ENCODE peak calls at places on chromosomes 3 and 15, in seven cellular contexts. One of them, this sample, is unnamed.

GRCh38 chr3:64220161-64220560 is 5.1 kb downstream of the PRICKLE2 start:
- DNase-seq in GM23248: peak
- DNase-seq in brain microvascular endothelial cell: no peak
- DNase-seq in H1: no peak
- DNase-seq in substantia nigra: no peak
- DNase-seq in A673: no peak
- DNase-seq in RWPE2: no peak
- DNase-seq in this sample: no peak

GRCh38 chr3:5022966-5023776 is 43.9 kb downstream of the BHLHE40 start:
- DNase-seq in GM23248: peak
- DNase-seq in brain microvascular endothelial cell: peak
- DNase-seq in H1: peak
- DNase-seq in substantia nigra: no peak
- DNase-seq in A673: peak
- DNase-seq in RWPE2: peak
- DNase-seq in this sample: no peak

GRCh38 chr15:60804986-60805949 is 326.3 kb upstream of the ICE2 start:
- DNase-seq in GM23248: peak
- DNase-seq in brain microvascular endothelial cell: peak
- DNase-seq in H1: peak
- DNase-seq in substantia nigra: no peak
- DNase-seq in A673: peak
- DNase-seq in RWPE2: no peak
- DNase-seq in this sample: no peak

GRCh38 chr3:25884981-25885380 is 95.1 kb downstream of the OXSM start:
- DNase-seq in GM23248: no peak
- DNase-seq in brain microvascular endothelial cell: no peak
- DNase-seq in H1: no peak
- DNase-seq in substantia nigra: no peak
- DNase-seq in A673: no peak
- DNase-seq in RWPE2: no peak
- DNase-seq in this sample: no peak

GRCh38 chr3:55576621-55577020 is 89.5 kb upstream of the WNT5A start:
- DNase-seq in GM23248: no peak
- DNase-seq in brain microvascular endothelial cell: no peak
- DNase-seq in H1: no peak
- DNase-seq in substantia nigra: no peak
- DNase-seq in A673: no peak
- DNase-seq in RWPE2: no peak
- DNase-seq in this sample: no peak

GRCh38 chr3:172647823-172648222 is 63.0 kb downstream of the NCEH1 start:
- DNase-seq in GM23248: no peak
- DNase-seq in brain microvascular endothelial cell: no peak
- DNase-seq in H1: no peak
- DNase-seq in substantia nigra: no peak
- DNase-seq in A673: no peak
- DNase-seq in RWPE2: no peak
- DNase-seq in this sample: no peak

GRCh38 chr15:53721334-53722087 is 38.0 kb downstream of the WDR72 start:
- DNase-seq in GM23248: no peak
- DNase-seq in brain microvascular endothelial cell: no peak
- DNase-seq in H1: no peak
- DNase-seq in substantia nigra: no peak
- DNase-seq in A673: no peak
- DNase-seq in RWPE2: no peak
- DNase-seq in this sample: no peak

GRCh38 chr3:190694335-190695001 is 168.0 kb downstream of the GMNC start:
- DNase-seq in GM23248: no peak
- DNase-seq in brain microvascular endothelial cell: no peak
- DNase-seq in H1: no peak
- DNase-seq in substantia nigra: no peak
- DNase-seq in A673: peak
- DNase-seq in RWPE2: no peak
- DNase-seq in this sample: no peak

GRCh38 chr15:58873267-58873666 is 60.2 kb downstream of the SLTM start:
- DNase-seq in GM23248: peak
- DNase-seq in brain microvascular endothelial cell: peak
- DNase-seq in H1: no peak
- DNase-seq in substantia nigra: no peak
- DNase-seq in A673: peak
- DNase-seq in RWPE2: no peak
- DNase-seq in this sample: no peak

GRCh38 chr3:31823184-31823583 is 157.9 kb downstream of the OSBPL10 start:
- DNase-seq in GM23248: no peak
- DNase-seq in brain microvascular endothelial cell: no peak
- DNase-seq in H1: no peak
- DNase-seq in substantia nigra: no peak
- DNase-seq in A673: no peak
- DNase-seq in RWPE2: no peak
- DNase-seq in this sample: no peak

GRCh38 chr15:55289011-55289572 is 521 bp downstream of the RAB27A start:
- DNase-seq in GM23248: peak
- DNase-seq in brain microvascular endothelial cell: no peak
- DNase-seq in H1: no peak
- DNase-seq in substantia nigra: no peak
- DNase-seq in A673: no peak
- DNase-seq in RWPE2: no peak
- DNase-seq in this sample: no peak

GRCh38 chr15:81338422-81339007 is 14.6 kb upstream of the STARD5 start:
- DNase-seq in GM23248: peak
- DNase-seq in brain microvascular endothelial cell: peak
- DNase-seq in H1: no peak
- DNase-seq in substantia nigra: no peak
- DNase-seq in A673: peak
- DNase-seq in RWPE2: no peak
- DNase-seq in this sample: no peak

GRCh38 chr3:186385856-186386602 is 24.0 kb upstream of the DGKG start:
- DNase-seq in GM23248: peak
- DNase-seq in brain microvascular endothelial cell: no peak
- DNase-seq in H1: no peak
- DNase-seq in substantia nigra: no peak
- DNase-seq in A673: no peak
- DNase-seq in RWPE2: no peak
- DNase-seq in this sample: no peak

GRCh38 chr3:11584570-11584969 is 59.1 kb downstream of the VGLL4 start:
- DNase-seq in GM23248: no peak
- DNase-seq in brain microvascular endothelial cell: no peak
- DNase-seq in H1: no peak
- DNase-seq in substantia nigra: no peak
- DNase-seq in A673: no peak
- DNase-seq in RWPE2: no peak
- DNase-seq in this sample: no peak

GRCh38 chr15:98647026-98647773 is 1.1 kb upstream of the IGF1R start:
- DNase-seq in GM23248: peak
- DNase-seq in brain microvascular endothelial cell: peak
- DNase-seq in H1: peak
- DNase-seq in substantia nigra: peak
- DNase-seq in A673: peak
- DNase-seq in RWPE2: peak
- DNase-seq in this sample: peak

GRCh38 chr3:178479860-178480259 is 56.4 kb upstream of the KCNMB2 start:
- DNase-seq in GM23248: no peak
- DNase-seq in brain microvascular endothelial cell: no peak
- DNase-seq in H1: no peak
- DNase-seq in substantia nigra: no peak
- DNase-seq in A673: no peak
- DNase-seq in RWPE2: no peak
- DNase-seq in this sample: no peak

GRCh38 chr3:5188419-5189405 is 1.2 kb downstream of the EDEM1 start:
- DNase-seq in GM23248: peak
- DNase-seq in brain microvascular endothelial cell: no peak
- DNase-seq in H1: no peak
- DNase-seq in substantia nigra: no peak
- DNase-seq in A673: peak
- DNase-seq in RWPE2: no peak
- DNase-seq in this sample: no peak

GRCh38 chr3:4474683-4475490 is 7.8 kb upstream of the SUMF1 start:
- DNase-seq in GM23248: peak
- DNase-seq in brain microvascular endothelial cell: peak
- DNase-seq in H1: no peak
- DNase-seq in substantia nigra: no peak
- DNase-seq in A673: no peak
- DNase-seq in RWPE2: no peak
- DNase-seq in this sample: no peak

GRCh38 chr3:177191108-177191779 is 6.0 kb downstream of the TBL1XR1 start:
- DNase-seq in GM23248: no peak
- DNase-seq in brain microvascular endothelial cell: no peak
- DNase-seq in H1: no peak
- DNase-seq in substantia nigra: no peak
- DNase-seq in A673: no peak
- DNase-seq in RWPE2: no peak
- DNase-seq in this sample: no peak

GRCh38 chr15:66707310-66708160 is 5.5 kb downstream of the SMAD6 start:
- DNase-seq in GM23248: peak
- DNase-seq in brain microvascular endothelial cell: no peak
- DNase-seq in H1: peak
- DNase-seq in substantia nigra: no peak
- DNase-seq in A673: peak
- DNase-seq in RWPE2: no peak
- DNase-seq in this sample: no peak

GRCh38 chr3:149494022-149494758 is 19.7 kb downstream of the TM4SF4 start:
- DNase-seq in GM23248: peak
- DNase-seq in brain microvascular endothelial cell: peak
- DNase-seq in H1: peak
- DNase-seq in substantia nigra: no peak
- DNase-seq in A673: peak
- DNase-seq in RWPE2: no peak
- DNase-seq in this sample: peak

GRCh38 chr15:72685301-72685924 is 569 bp downstream of the HIGD2B start:
- DNase-seq in GM23248: no peak
- DNase-seq in brain microvascular endothelial cell: no peak
- DNase-seq in H1: no peak
- DNase-seq in substantia nigra: no peak
- DNase-seq in A673: no peak
- DNase-seq in RWPE2: no peak
- DNase-seq in this sample: no peak

GRCh38 chr15:45378913-45379262 is 544 bp upstream of the GATM start:
- DNase-seq in GM23248: no peak
- DNase-seq in brain microvascular endothelial cell: no peak
- DNase-seq in H1: no peak
- DNase-seq in substantia nigra: no peak
- DNase-seq in A673: no peak
- DNase-seq in RWPE2: no peak
- DNase-seq in this sample: no peak
- H3K27ac ChIP-seq in GM23248: no peak
- H3K27ac ChIP-seq in brain microvascular endothelial cell: no peak
- H3K27ac ChIP-seq in H1: no peak
- H3K27ac ChIP-seq in substantia nigra: peak
- H3K27ac ChIP-seq in A673: no peak
- H3K27ac ChIP-seq in RWPE2: no peak
- H3K27ac ChIP-seq in this sample: peak

GRCh38 chr3:194166682-194167479 is 30.9 kb downstream of the HES1 start:
- DNase-seq in GM23248: peak
- DNase-seq in brain microvascular endothelial cell: no peak
- DNase-seq in H1: no peak
- DNase-seq in substantia nigra: no peak
- DNase-seq in A673: peak
- DNase-seq in RWPE2: no peak
- DNase-seq in this sample: no peak
- H3K27ac ChIP-seq in GM23248: no peak
- H3K27ac ChIP-seq in brain microvascular endothelial cell: no peak
- H3K27ac ChIP-seq in H1: no peak
- H3K27ac ChIP-seq in substantia nigra: no peak
- H3K27ac ChIP-seq in A673: peak
- H3K27ac ChIP-seq in RWPE2: no peak
- H3K27ac ChIP-seq in this sample: no peak

DNA sequence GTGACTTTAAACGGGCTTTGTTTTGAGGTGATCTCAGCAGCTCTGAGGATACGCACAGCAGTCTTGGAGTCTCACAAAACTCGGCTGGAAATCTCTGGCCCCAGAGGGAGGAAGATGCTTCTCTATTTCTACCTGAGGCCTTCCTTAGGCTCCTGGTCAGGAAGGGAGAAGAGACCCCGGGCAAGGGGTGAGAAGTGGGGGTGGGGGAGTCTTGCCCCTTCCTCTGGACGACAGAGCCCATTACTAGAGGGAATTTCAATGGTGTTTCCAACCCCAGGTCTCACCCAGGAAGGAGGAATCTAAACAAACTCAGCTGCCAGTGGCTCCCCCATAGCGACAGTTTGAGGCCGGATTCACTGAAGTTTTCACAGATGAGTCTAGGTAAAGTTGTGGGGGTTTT is 37.4 kb upstream of the PCSK6 start:
- DNase-seq in GM23248: no peak
- DNase-seq in brain microvascular endothelial cell: no peak
- DNase-seq in H1: no peak
- DNase-seq in substantia nigra: no peak
- DNase-seq in A673: no peak
- DNase-seq in RWPE2: no peak
- DNase-seq in this sample: no peak
- H3K27ac ChIP-seq in GM23248: no peak
- H3K27ac ChIP-seq in brain microvascular endothelial cell: no peak
- H3K27ac ChIP-seq in H1: no peak
- H3K27ac ChIP-seq in substantia nigra: no peak
- H3K27ac ChIP-seq in A673: no peak
- H3K27ac ChIP-seq in RWPE2: no peak
- H3K27ac ChIP-seq in this sample: no peak

GRCh38 chr3:151434151-151434890 is 26.5 kb downstream of the IGSF10 start:
- DNase-seq in GM23248: peak
- DNase-seq in brain microvascular endothelial cell: peak
- DNase-seq in H1: no peak
- DNase-seq in substantia nigra: no peak
- DNase-seq in A673: peak
- DNase-seq in RWPE2: no peak
- DNase-seq in this sample: no peak
- H3K27ac ChIP-seq in GM23248: peak
- H3K27ac ChIP-seq in brain microvascular endothelial cell: peak
- H3K27ac ChIP-seq in H1: no peak
- H3K27ac ChIP-seq in substantia nigra: no peak
- H3K27ac ChIP-seq in A673: no peak
- H3K27ac ChIP-seq in RWPE2: peak
- H3K27ac ChIP-seq in this sample: no peak

GRCh38 chr15:64779024-64779423 is 3.6 kb upstream of the RBPMS2 start:
- DNase-seq in GM23248: no peak
- DNase-seq in brain microvascular endothelial cell: no peak
- DNase-seq in H1: no peak
- DNase-seq in substantia nigra: no peak
- DNase-seq in A673: no peak
- DNase-seq in RWPE2: no peak
- DNase-seq in this sample: no peak

GRCh38 chr15:64773606-64774555 is 1.5 kb downstream of the RBPMS2 start:
- DNase-seq in GM23248: no peak
- DNase-seq in brain microvascular endothelial cell: no peak
- DNase-seq in H1: no peak
- DNase-seq in substantia nigra: no peak
- DNase-seq in A673: no peak
- DNase-seq in RWPE2: no peak
- DNase-seq in this sample: no peak

GRCh38 chr15:64774556-64775523 is 549 bp downstream of the RBPMS2 start:
- DNase-seq in GM23248: peak
- DNase-seq in brain microvascular endothelial cell: no peak
- DNase-seq in H1: no peak
- DNase-seq in substantia nigra: no peak
- DNase-seq in A673: no peak
- DNase-seq in RWPE2: no peak
- DNase-seq in this sample: no peak

GRCh38 chr15:64775551-64776401 is at the start of gene RBPMS2:
- DNase-seq in GM23248: peak
- DNase-seq in brain microvascular endothelial cell: no peak
- DNase-seq in H1: no peak
- DNase-seq in substantia nigra: no peak
- DNase-seq in A673: no peak
- DNase-seq in RWPE2: no peak
- DNase-seq in this sample: no peak

GRCh38 chr15:64776402-64776786 is 1.0 kb upstream of the RBPMS2 start:
- DNase-seq in GM23248: no peak
- DNase-seq in brain microvascular endothelial cell: no peak
- DNase-seq in H1: no peak
- DNase-seq in substantia nigra: no peak
- DNase-seq in A673: no peak
- DNase-seq in RWPE2: no peak
- DNase-seq in this sample: no peak
- H3K27ac ChIP-seq in GM23248: no peak
- H3K27ac ChIP-seq in brain microvascular endothelial cell: no peak
- H3K27ac ChIP-seq in H1: peak
- H3K27ac ChIP-seq in substantia nigra: no peak
- H3K27ac ChIP-seq in A673: no peak
- H3K27ac ChIP-seq in RWPE2: no peak
- H3K27ac ChIP-seq in this sample: no peak

This sample was measured in caudate nucleus.